ENCODE peak calls at places on chromosomes 3 and 15, in eight cellular contexts. One of them, this sample, is unnamed. For H3K4me1, the result is how much of the 10 kb centered on the place peaks cover.

GRCh38 chr3:185489462-185489861 is 9.4 kb downstream of the TMEM41A start:
- DNase-seq in lung: peak
- DNase-seq in heart left ventricle: no peak
- DNase-seq in endodermal cell: no peak
- DNase-seq in A549: no peak
- DNase-seq in tibial artery: no peak
- DNase-seq in tibial nerve: no peak
- DNase-seq in body of pancreas: no peak
- DNase-seq in this sample: no peak

GRCh38 chr15:30923429-30923828 is 19.7 kb downstream of the FAN1 start:
- DNase-seq in heart left ventricle: peak
- DNase-seq in tibial artery: no peak
- DNase-seq in A549: no peak
- DNase-seq in body of pancreas: no peak
- DNase-seq in endodermal cell: no peak
- DNase-seq in lung: no peak
- DNase-seq in tibial nerve: no peak
- DNase-seq in this sample: peak

GRCh38 chr15:72858205-72858604 is 74.6 kb upstream of the ADPGK start:
- DNase-seq in tibial nerve: no peak
- DNase-seq in lung: no peak
- DNase-seq in body of pancreas: no peak
- DNase-seq in A549: no peak
- DNase-seq in tibial artery: no peak
- DNase-seq in heart left ventricle: no peak
- DNase-seq in endodermal cell: no peak
- DNase-seq in this sample: no peak

GRCh38 chr15:45891766-45892165 is 256.9 kb downstream of the SQOR start:
- DNase-seq in A549: no peak
- DNase-seq in lung: no peak
- DNase-seq in tibial artery: peak
- DNase-seq in endodermal cell: no peak
- DNase-seq in body of pancreas: peak
- DNase-seq in tibial nerve: no peak
- DNase-seq in heart left ventricle: no peak
- DNase-seq in this sample: no peak

GRCh38 chr3:179272385-179272784 is 21.5 kb upstream of the KCNMB3 start:
- DNase-seq in lung: no peak
- DNase-seq in A549: no peak
- DNase-seq in tibial artery: no peak
- DNase-seq in tibial nerve: no peak
- DNase-seq in heart left ventricle: no peak
- DNase-seq in body of pancreas: no peak
- DNase-seq in endodermal cell: no peak
- DNase-seq in this sample: no peak

GRCh38 chr3:165491487-165491886 is 295.3 kb upstream of the SLITRK3 start:
- DNase-seq in body of pancreas: no peak
- DNase-seq in tibial nerve: no peak
- DNase-seq in A549: no peak
- DNase-seq in tibial artery: no peak
- DNase-seq in heart left ventricle: no peak
- DNase-seq in endodermal cell: no peak
- DNase-seq in lung: no peak
- DNase-seq in this sample: no peak

GRCh38 chr3:66475386-66476020 is 25.3 kb downstream of the LRIG1 start:
- DNase-seq in body of pancreas: no peak
- DNase-seq in tibial artery: no peak
- DNase-seq in endodermal cell: no peak
- DNase-seq in lung: no peak
- DNase-seq in heart left ventricle: no peak
- DNase-seq in tibial nerve: no peak
- DNase-seq in A549: no peak
- DNase-seq in this sample: no peak

GRCh38 chr3:170128259-170128976 is 53.1 kb downstream of the PHC3 start:
- DNase-seq in heart left ventricle: no peak
- DNase-seq in A549: no peak
- DNase-seq in endodermal cell: no peak
- DNase-seq in body of pancreas: no peak
- DNase-seq in lung: no peak
- DNase-seq in tibial artery: no peak
- DNase-seq in tibial nerve: no peak
- DNase-seq in this sample: no peak

GRCh38 chr3:194472290-194472920 is 14.4 kb downstream of the ATP13A3 start:
- DNase-seq in heart left ventricle: no peak
- DNase-seq in tibial nerve: peak
- DNase-seq in A549: peak
- DNase-seq in lung: no peak
- DNase-seq in tibial artery: no peak
- DNase-seq in endodermal cell: no peak
- DNase-seq in body of pancreas: peak
- DNase-seq in this sample: no peak

GRCh38 chr3:16883726-16884083 is 1.1 kb upstream of the PLCL2 start:
- DNase-seq in tibial nerve: peak
- DNase-seq in endodermal cell: no peak
- DNase-seq in A549: no peak
- DNase-seq in heart left ventricle: no peak
- DNase-seq in body of pancreas: no peak
- DNase-seq in tibial artery: peak
- DNase-seq in lung: no peak
- DNase-seq in this sample: no peak

GRCh38 chr3:129614927-129615363 is 8.5 kb upstream of the PLXND1 start:
- DNase-seq in tibial nerve: no peak
- DNase-seq in body of pancreas: peak
- DNase-seq in heart left ventricle: peak
- DNase-seq in lung: no peak
- DNase-seq in tibial artery: no peak
- DNase-seq in A549: no peak
- DNase-seq in endodermal cell: no peak
- DNase-seq in this sample: no peak

GRCh38 chr3:111218615-111219014 is 147.0 kb downstream of the NECTIN3 start:
- DNase-seq in body of pancreas: no peak
- DNase-seq in tibial nerve: no peak
- DNase-seq in endodermal cell: no peak
- DNase-seq in lung: no peak
- DNase-seq in tibial artery: no peak
- DNase-seq in A549: no peak
- DNase-seq in heart left ventricle: no peak
- DNase-seq in this sample: no peak

GRCh38 chr15:82072926-82073537 is 27.2 kb upstream of the MEX3B start:
- DNase-seq in lung: no peak
- DNase-seq in body of pancreas: no peak
- DNase-seq in endodermal cell: peak
- DNase-seq in tibial nerve: no peak
- DNase-seq in A549: no peak
- DNase-seq in tibial artery: no peak
- DNase-seq in heart left ventricle: no peak
- DNase-seq in this sample: no peak

GRCh38 chr15:90419202-90419601 is 31.2 kb downstream of the IQGAP1 start:
- DNase-seq in A549: no peak
- DNase-seq in body of pancreas: no peak
- DNase-seq in tibial artery: no peak
- DNase-seq in lung: no peak
- DNase-seq in heart left ventricle: no peak
- DNase-seq in tibial nerve: no peak
- DNase-seq in endodermal cell: no peak
- DNase-seq in this sample: no peak

GRCh38 chr15:90420488-90420850 is 32.4 kb downstream of the IQGAP1 start:
- DNase-seq in lung: no peak
- DNase-seq in endodermal cell: no peak
- DNase-seq in tibial artery: no peak
- DNase-seq in A549: no peak
- DNase-seq in heart left ventricle: no peak
- DNase-seq in tibial nerve: no peak
- DNase-seq in body of pancreas: no peak
- DNase-seq in this sample: no peak

GRCh38 chr15:90418627-90419026 is 30.6 kb downstream of the IQGAP1 start:
- DNase-seq in heart left ventricle: no peak
- DNase-seq in endodermal cell: no peak
- DNase-seq in body of pancreas: no peak
- DNase-seq in A549: no peak
- DNase-seq in tibial nerve: no peak
- DNase-seq in lung: no peak
- DNase-seq in tibial artery: no peak
- DNase-seq in this sample: no peak

GRCh38 chr15:90421527-90421926 is 33.5 kb downstream of the IQGAP1 start:
- DNase-seq in lung: no peak
- DNase-seq in tibial artery: no peak
- DNase-seq in body of pancreas: no peak
- DNase-seq in endodermal cell: no peak
- DNase-seq in tibial nerve: no peak
- DNase-seq in A549: no peak
- DNase-seq in heart left ventricle: no peak
- DNase-seq in this sample: peak

GRCh38 chr15:90419738-90420487 is 31.9 kb downstream of the IQGAP1 start:
- DNase-seq in endodermal cell: no peak
- DNase-seq in tibial nerve: no peak
- DNase-seq in tibial artery: no peak
- DNase-seq in heart left ventricle: no peak
- DNase-seq in body of pancreas: no peak
- DNase-seq in A549: peak
- DNase-seq in lung: no peak
- DNase-seq in this sample: no peak
- H3K4me1 ChIP-seq in endodermal cell: under half
- H3K4me1 ChIP-seq in tibial nerve: half or more
- H3K4me1 ChIP-seq in tibial artery: under half
- H3K4me1 ChIP-seq in heart left ventricle: under half
- H3K4me1 ChIP-seq in body of pancreas: half or more
- H3K4me1 ChIP-seq in A549: half or more
- H3K4me1 ChIP-seq in lung: under half
- H3K4me1 ChIP-seq in this sample: half or more

GRCh38 chr3:125050486-125051172 is 5.2 kb downstream of the HEG1 start:
- DNase-seq in heart left ventricle: no peak
- DNase-seq in tibial nerve: no peak
- DNase-seq in body of pancreas: no peak
- DNase-seq in lung: no peak
- DNase-seq in endodermal cell: peak
- DNase-seq in A549: no peak
- DNase-seq in tibial artery: no peak
- DNase-seq in this sample: no peak

GRCh38 chr3:125053304-125053699 is 2.5 kb downstream of the HEG1 start:
- DNase-seq in tibial artery: no peak
- DNase-seq in heart left ventricle: no peak
- DNase-seq in body of pancreas: no peak
- DNase-seq in endodermal cell: no peak
- DNase-seq in A549: no peak
- DNase-seq in lung: no peak
- DNase-seq in tibial nerve: no peak
- DNase-seq in this sample: no peak

GRCh38 chr3:125051715-125052581 is 3.8 kb downstream of the HEG1 start:
- DNase-seq in tibial artery: peak
- DNase-seq in lung: no peak
- DNase-seq in body of pancreas: no peak
- DNase-seq in tibial nerve: no peak
- DNase-seq in endodermal cell: peak
- DNase-seq in heart left ventricle: peak
- DNase-seq in A549: no peak
- DNase-seq in this sample: peak

GRCh38 chr3:125052671-125053303 is 3.0 kb downstream of the HEG1 start:
- DNase-seq in A549: no peak
- DNase-seq in tibial nerve: no peak
- DNase-seq in lung: no peak
- DNase-seq in endodermal cell: peak
- DNase-seq in heart left ventricle: peak
- DNase-seq in tibial artery: no peak
- DNase-seq in body of pancreas: no peak
- DNase-seq in this sample: no peak

DNA sequence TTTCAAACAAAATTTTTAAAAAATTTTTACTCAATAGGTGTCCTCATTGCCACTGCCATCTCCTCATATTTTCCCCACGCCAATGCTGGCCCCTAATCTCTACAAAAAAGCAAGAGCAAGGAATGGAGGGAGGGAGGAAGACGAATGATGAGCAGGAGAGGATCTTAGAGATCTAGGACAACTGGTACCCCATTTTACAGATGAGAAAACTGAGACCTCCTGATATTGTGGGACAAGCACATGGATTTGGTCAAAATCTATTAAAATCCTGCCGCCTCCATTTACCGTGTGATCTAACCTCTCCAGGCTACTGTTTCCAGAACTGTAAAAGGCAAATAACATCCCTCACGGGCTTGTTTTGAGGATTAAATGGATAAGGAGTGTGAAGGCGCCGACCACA is 4.6 kb downstream of the HEG1 start:
- DNase-seq in endodermal cell: no peak
- DNase-seq in lung: no peak
- DNase-seq in heart left ventricle: no peak
- DNase-seq in tibial artery: no peak
- DNase-seq in tibial nerve: no peak
- DNase-seq in body of pancreas: no peak
- DNase-seq in A549: no peak
- DNase-seq in this sample: no peak
- H3K4me3 ChIP-seq in endodermal cell: no peak
- H3K4me3 ChIP-seq in lung: no peak
- H3K4me3 ChIP-seq in heart left ventricle: peak
- H3K4me3 ChIP-seq in tibial artery: no peak
- H3K4me3 ChIP-seq in tibial nerve: no peak
- H3K4me3 ChIP-seq in body of pancreas: no peak
- H3K4me3 ChIP-seq in A549: no peak
- H3K4me3 ChIP-seq in this sample: peak

GRCh38 chr3:152384412-152384811 is 115.7 kb downstream of the MBNL1 start:
- DNase-seq in endodermal cell: no peak
- DNase-seq in tibial artery: no peak
- DNase-seq in heart left ventricle: no peak
- DNase-seq in lung: no peak
- DNase-seq in tibial nerve: no peak
- DNase-seq in A549: no peak
- DNase-seq in body of pancreas: no peak
- DNase-seq in this sample: no peak
- H3K4me1 ChIP-seq in endodermal cell: under half
- H3K4me1 ChIP-seq in tibial artery: under half
- H3K4me1 ChIP-seq in heart left ventricle: under half
- H3K4me1 ChIP-seq in lung: under half
- H3K4me1 ChIP-seq in tibial nerve: half or more
- H3K4me1 ChIP-seq in A549: half or more
- H3K4me1 ChIP-seq in body of pancreas: half or more
- H3K4me1 ChIP-seq in this sample: half or more

DNA sequence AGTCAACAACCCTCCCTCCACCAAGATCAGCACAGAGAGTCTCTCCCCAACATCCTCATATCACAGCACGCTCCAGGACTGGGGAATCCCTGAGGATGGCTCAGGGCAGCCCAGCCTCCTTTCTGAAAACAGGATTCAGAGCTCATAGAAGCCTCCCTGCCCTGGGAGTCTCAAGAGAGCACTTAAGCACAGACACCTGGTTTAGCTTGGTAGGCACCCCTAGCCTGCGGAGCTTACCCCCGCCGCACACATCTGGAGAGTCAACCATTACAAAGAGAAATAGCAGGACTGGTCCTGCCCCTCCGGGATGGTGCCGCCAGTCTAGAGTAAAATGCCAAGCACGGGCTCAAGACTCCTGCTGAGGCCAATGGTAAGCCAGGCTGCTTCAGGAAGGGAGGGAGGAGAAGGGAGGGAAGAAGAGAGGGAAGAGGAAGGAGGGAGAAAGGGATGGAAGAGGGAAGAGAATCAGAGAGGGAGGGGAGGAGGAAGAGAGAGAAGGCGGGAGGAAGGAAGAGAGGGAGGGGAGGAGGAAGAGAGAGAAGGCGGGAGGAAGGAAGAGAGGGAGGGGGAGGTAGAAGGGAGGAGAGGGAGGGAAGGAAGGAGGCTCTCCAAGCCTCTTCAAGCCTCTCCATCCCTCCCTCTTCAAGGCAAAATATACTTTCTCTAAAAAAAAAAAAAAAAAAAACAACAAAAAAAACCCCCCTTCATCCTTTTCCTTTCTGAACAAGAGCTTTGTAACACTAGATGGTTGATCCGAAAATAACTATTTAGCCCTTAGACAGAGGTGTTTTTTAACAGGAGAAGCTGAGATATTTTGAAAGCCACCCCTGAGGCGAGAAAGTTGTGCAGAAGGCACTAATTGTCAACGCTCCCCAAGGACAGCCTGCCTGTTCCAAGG is 278.6 kb upstream of the TLE3 start:
- DNase-seq in endodermal cell: peak
- DNase-seq in tibial artery: no peak
- DNase-seq in tibial nerve: no peak
- DNase-seq in body of pancreas: no peak
- DNase-seq in lung: no peak
- DNase-seq in A549: no peak
- DNase-seq in heart left ventricle: no peak
- DNase-seq in this sample: no peak
- H3K4me3 ChIP-seq in endodermal cell: peak
- H3K4me3 ChIP-seq in tibial artery: peak
- H3K4me3 ChIP-seq in tibial nerve: peak
- H3K4me3 ChIP-seq in body of pancreas: no peak
- H3K4me3 ChIP-seq in lung: no peak
- H3K4me3 ChIP-seq in A549: no peak
- H3K4me3 ChIP-seq in heart left ventricle: peak
- H3K4me3 ChIP-seq in this sample: no peak

This sample was measured in thyroid gland.